ENCODE peak calls at places on chromosomes 11 and 22, in ten cellular contexts. J, V, Q, W, Y, M, X, S, P and N are unnamed samples.

GRCh38 chr11:124174001-124174400 is 9.1 kb upstream of the OR10D3 start:
- DNase-seq in J (no peak), V (no peak), Q (peak; percentile 64), W (no peak), Y (peak; percentile 76), M (no peak), X (peak; percentile 38), S (no peak), P (no peak), N (peak; percentile 8)

GRCh38 chr11:64021742-64022067 is 14.0 kb upstream of the FLRT1 start:
- DNase-seq in J (no peak), V (no peak), Q (no peak), W (peak; percentile 42), Y (no peak), M (no peak), X (peak; percentile 39), S (no peak), P (no peak), N (no peak)

GRCh38 chr11:96168623-96169022 is 174.4 kb downstream of the MAML2 start:
- DNase-seq in J (no peak), V (peak; percentile 82), Q (peak; percentile 93), W (no peak), Y (peak; percentile 89), M (no peak), X (no peak), S (no peak), P (no peak), N (no peak)

GRCh38 chr22:45240810-45241631 is at the start of gene KIAA0930:
- DNase-seq in J (peak; percentile 94), V (peak; percentile 93), Q (peak; percentile 68), W (peak; percentile 82), Y (peak; percentile 49), M (peak; percentile 87), X (peak; percentile 98), S (peak; percentile 81), P (peak; percentile 88), N (peak; percentile 89)

GRCh38 chr11:33168605-33169240 is 7.4 kb upstream of the CSTF3 start:
- DNase-seq in J (no peak), V (no peak), Q (peak; percentile 77), W (no peak), Y (peak; percentile 68), M (no peak), X (no peak), S (no peak), P (no peak), N (no peak)

GRCh38 chr22:44710474-44711235 is 8.7 kb downstream of the PRR5 start:
- DNase-seq in J (no peak), V (no peak), Q (no peak), W (no peak), Y (no peak), M (peak; percentile 45), X (peak; percentile 22), S (peak; percentile 45), P (peak; percentile 82), N (no peak)

GRCh38 chr22:45726081-45726480 is 54.4 kb downstream of the ATXN10 start:
- DNase-seq in J (no peak), V (no peak), Q (no peak), W (no peak), Y (no peak), M (no peak), X (no peak), S (no peak), P (no peak), N (no peak)

GRCh38 chr11:34431979-34432378 is 6.8 kb upstream of the CAT start:
- DNase-seq in J (no peak), V (no peak), Q (no peak), W (no peak), Y (no peak), M (no peak), X (no peak), S (no peak), P (no peak), N (no peak)

GRCh38 chr11:118180300-118180703 is 3.9 kb upstream of the SCN2B start:
- DNase-seq in J (no peak), V (peak; percentile 84), Q (no peak), W (peak; percentile 85), Y (peak; percentile 23), M (no peak), X (no peak), S (no peak), P (peak; percentile 26), N (peak; percentile 75)

GRCh38 chr11:66419825-66420224 is 1.0 kb upstream of the NPAS4 start:
- DNase-seq in J (no peak), V (no peak), Q (no peak), W (no peak), Y (no peak), M (no peak), X (no peak), S (no peak), P (no peak), N (no peak)

GRCh38 chr11:1739576-1739975 is 10.8 kb downstream of the IFITM10 start:
- DNase-seq in J (no peak), V (no peak), Q (no peak), W (no peak), Y (no peak), M (no peak), X (no peak), S (no peak), P (no peak), N (no peak)

GRCh38 chr11:45180888-45181594 is 34.6 kb downstream of the PRDM11 start:
- DNase-seq in J (peak; percentile 88), V (peak; percentile 88), Q (peak; percentile 41), W (peak; percentile 64), Y (peak; percentile 56), M (no peak), X (peak; percentile 86), S (peak; percentile 71), P (peak; percentile 76), N (no peak)

GRCh38 chr22:41848468-41848867 is 15.6 kb downstream of the SREBF2 start:
- DNase-seq in J (peak; percentile 86), V (peak; percentile 72), Q (no peak), W (peak; percentile 41), Y (no peak), M (no peak), X (no peak), S (peak; percentile 70), P (peak; percentile 88), N (no peak)

GRCh38 chr11:43830928-43831440 is 49.6 kb upstream of the ALKBH3 start:
- DNase-seq in J (no peak), V (no peak), Q (peak; percentile 100), W (no peak), Y (peak; percentile 100), M (no peak), X (no peak), S (peak; percentile 25), P (peak; percentile 8), N (no peak)

GRCh38 chr11:13897606-13898276 is 64.8 kb upstream of the SPON1 start:
- DNase-seq in J (no peak), V (no peak), Q (no peak), W (no peak), Y (no peak), M (no peak), X (no peak), S (no peak), P (no peak), N (no peak)

GRCh38 chr22:40634119-40634903 is 2.2 kb downstream of the MRTFA start:
- DNase-seq in J (no peak), V (peak; percentile 24), Q (no peak), W (no peak), Y (peak; percentile 40), M (no peak), X (no peak), S (no peak), P (no peak), N (no peak)

GRCh38 chr22:40631925-40632324 is 4.6 kb downstream of the MRTFA start:
- DNase-seq in J (no peak), V (peak; percentile 34), Q (no peak), W (no peak), Y (peak; percentile 57), M (no peak), X (no peak), S (no peak), P (no peak), N (no peak)

GRCh38 chr22:40635008-40635939 is 1.2 kb downstream of the MRTFA start:
- DNase-seq in J (no peak), V (peak; percentile 78), Q (peak; percentile 60), W (peak; percentile 63), Y (peak; percentile 50), M (no peak), X (no peak), S (no peak), P (no peak), N (no peak)

GRCh38 chr22:40635940-40636379 is 559 bp downstream of the MRTFA start:
- DNase-seq in J (no peak), V (peak; percentile 71), Q (no peak), W (no peak), Y (no peak), M (no peak), X (no peak), S (peak; percentile 30), P (peak; percentile 33), N (no peak)

GRCh38 chr22:40633036-40633435 is 3.5 kb downstream of the MRTFA start:
- DNase-seq in J (no peak), V (no peak), Q (no peak), W (no peak), Y (no peak), M (no peak), X (no peak), S (no peak), P (no peak), N (no peak)
- H3K9me3 ChIP-seq in J (no peaks in the 10 kb centered on the region), V (no peaks in the 10 kb centered on the region), Q (no peaks in the 10 kb centered on the region), W (no peaks in the 10 kb centered on the region), Y (no peaks in the 10 kb centered on the region), M (no peaks in the 10 kb centered on the region), X (no peaks in the 10 kb centered on the region), S (no peaks in the 10 kb centered on the region), P (no peaks in the 10 kb centered on the region), N (no peaks in the 10 kb centered on the region)

DNA sequence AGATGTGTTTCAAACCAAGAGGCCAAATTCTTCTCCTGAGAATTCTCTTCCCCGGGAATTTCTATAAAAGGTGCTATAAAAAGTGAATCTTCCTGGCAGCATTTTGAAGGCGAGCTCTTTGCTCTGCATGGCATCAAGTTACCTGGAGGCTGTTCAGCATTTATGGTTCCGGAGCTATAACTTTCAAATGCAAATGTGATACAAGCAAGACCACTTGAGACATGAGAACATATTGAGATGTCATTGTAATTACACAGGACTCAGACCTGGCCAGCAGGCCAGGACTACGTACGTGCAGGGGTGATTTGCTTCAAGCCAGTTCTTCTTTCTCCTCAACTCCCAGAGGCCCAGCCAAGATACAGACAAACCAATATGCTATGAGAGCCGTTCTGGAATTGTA is 227.4 kb upstream of the FAT3 start:
- DNase-seq in J (no peak), V (no peak), Q (no peak), W (no peak), Y (no peak), M (no peak), X (no peak), S (no peak), P (no peak), N (no peak)
- H3K9me3 ChIP-seq in J (no peaks in the 10 kb centered on the region), V (no peaks in the 10 kb centered on the region), Q (peaks cover 4% of the 10 kb centered on the region), W (no peaks in the 10 kb centered on the region), Y (no peaks in the 10 kb centered on the region), M (no peaks in the 10 kb centered on the region), X (no peaks in the 10 kb centered on the region), S (no peaks in the 10 kb centered on the region), P (no peaks in the 10 kb centered on the region), N (no peaks in the 10 kb centered on the region)

GRCh38 chr22:47402876-47403525 is 640.6 kb downstream of the TBC1D22A start:
- DNase-seq in J (no peak), V (no peak), Q (no peak), W (no peak), Y (no peak), M (no peak), X (no peak), S (no peak), P (no peak), N (no peak)
- H3K9me3 ChIP-seq in J (no peaks in the 10 kb centered on the region), V (no peaks in the 10 kb centered on the region), Q (peaks cover 18% of the 10 kb centered on the region), W (no peaks in the 10 kb centered on the region), Y (no peaks in the 10 kb centered on the region), M (no peaks in the 10 kb centered on the region), X (no peaks in the 10 kb centered on the region), S (no peaks in the 10 kb centered on the region), P (no peaks in the 10 kb centered on the region), N (no peaks in the 10 kb centered on the region)

GRCh38 chr11:75033916-75034315 is 45.2 kb downstream of the NEU3 start:
- DNase-seq in J (no peak), V (no peak), Q (no peak), W (no peak), Y (no peak), M (no peak), X (no peak), S (no peak), P (no peak), N (no peak)
- H3K9me3 ChIP-seq in J (no peaks in the 10 kb centered on the region), V (no peaks in the 10 kb centered on the region), Q (no peaks in the 10 kb centered on the region), W (no peaks in the 10 kb centered on the region), Y (no peaks in the 10 kb centered on the region), M (no peaks in the 10 kb centered on the region), X (no peaks in the 10 kb centered on the region), S (no peaks in the 10 kb centered on the region), P (no peaks in the 10 kb centered on the region), N (no peaks in the 10 kb centered on the region)